ENCODE peak calls at places on chromosomes 6 and 20, in six cellular contexts. F is Peyer's patch, N is OCI-LY7, L is body of pancreas, D is breast epithelium, V is aorta. M is an unnamed sample. For H3K4me1, the result is how much of the 10 kb centered on the place peaks cover.

GRCh38 chr6:158715330-158716311 is 65.8 kb downstream of the SYTL3 start:
- DNase-seq in N (peak), D (no peak), V (peak), F (peak), L (no peak), M (no peak)

GRCh38 chr6:157056275-157056674 is 267.0 kb downstream of the TMEM242 start:
- DNase-seq in F (no peak), D (no peak), N (no peak), L (no peak), V (no peak), M (no peak)

GRCh38 chr6:26304213-26305096 is 60.5 kb upstream of the BTN3A2 start:
- DNase-seq in F (peak), D (no peak), N (peak), L (peak), V (peak), M (no peak)

GRCh38 chr6:151071295-151071694 is 168.5 kb upstream of the AKAP12 start:
- DNase-seq in V (peak), N (no peak), F (no peak), D (no peak), L (peak), M (peak)

GRCh38 chr6:127520061-127520460 is 926 bp upstream of the MTCL3 start:
- DNase-seq in V (no peak), N (no peak), F (no peak), L (no peak), D (no peak), M (no peak)

GRCh38 chr6:3412779-3413500 is 43.9 kb downstream of the SLC22A23 start:
- DNase-seq in V (no peak), F (no peak), N (no peak), D (no peak), L (no peak), M (no peak)

GRCh38 chr20:47720636-47721427 is 64.4 kb downstream of the SULF2 start:
- DNase-seq in V (no peak), L (no peak), N (no peak), D (no peak), F (no peak), M (no peak)

GRCh38 chr6:66735106-66735890 is 1028.3 kb upstream of the EYS start:
- DNase-seq in V (no peak), D (no peak), L (no peak), F (no peak), N (no peak), M (no peak)

GRCh38 chr6:31246051-31246495 is 25.8 kb downstream of the HLA-C start:
- DNase-seq in L (no peak), D (peak), F (peak), N (no peak), V (no peak), M (no peak)

GRCh38 chr6:90445533-90446108 is 141.3 kb downstream of the MAP3K7 start:
- DNase-seq in V (no peak), N (no peak), D (no peak), F (no peak), L (no peak), M (no peak)

GRCh38 chr6:45699663-45700062 is 316.0 kb downstream of the CLIC5 start:
- DNase-seq in F (no peak), V (no peak), D (no peak), N (no peak), L (no peak), M (no peak)

GRCh38 chr6:92777146-92777740 is 642.1 kb downstream of the EPHA7 start:
- DNase-seq in L (no peak), F (no peak), V (no peak), D (no peak), N (peak), M (no peak)

GRCh38 chr6:129672883-129673631 is 36.9 kb downstream of the ARHGAP18 start:
- DNase-seq in L (no peak), V (no peak), D (no peak), N (no peak), F (no peak), M (no peak)

GRCh38 chr6:139277161-139277560 is 14.6 kb downstream of the TXLNB start:
- DNase-seq in D (no peak), V (peak), F (no peak), L (no peak), N (peak), M (no peak)

GRCh38 chr6:88166901-88167624 is 916 bp upstream of the CNR1 start:
- DNase-seq in L (no peak), F (peak), D (no peak), N (peak), V (peak), M (no peak)

GRCh38 chr6:26240157-26240980 is 124.6 kb upstream of the BTN3A2 start:
- DNase-seq in N (no peak), L (no peak), F (peak), V (peak), D (peak), M (peak)

GRCh38 chr20:57030611-57031600 is 235.5 kb downstream of the BMP7 start:
- DNase-seq in F (no peak), V (no peak), D (no peak), N (no peak), L (no peak), M (no peak)

GRCh38 chr6:30820196-30820595 is 64.1 kb upstream of the DDR1 start:
- DNase-seq in L (no peak), V (peak), D (peak), F (peak), N (no peak), M (peak)

GRCh38 chr20:61937146-61937962 is 128.3 kb downstream of the TAF4 start:
- DNase-seq in N (no peak), D (no peak), L (no peak), V (no peak), F (no peak), M (no peak)

GRCh38 chr6:154319231-154319858 is 37.3 kb downstream of the IPCEF1 start:
- DNase-seq in D (no peak), N (no peak), F (no peak), V (no peak), L (no peak), M (no peak)

GRCh38 chr6:160750276-160750689 is 48.2 kb downstream of the PLG start:
- DNase-seq in N (peak), D (no peak), V (no peak), L (no peak), F (no peak), M (no peak)

GRCh38 chr6:8678466-8678865 is 243.1 kb upstream of the SLC35B3 start:
- DNase-seq in F (no peak), D (no peak), V (no peak), N (no peak), L (no peak), M (no peak)

GRCh38 chr6:138297761-138298298 is 79.5 kb upstream of the PBOV1 start:
- DNase-seq in V (no peak), L (no peak), F (no peak), N (no peak), D (no peak), M (no peak)

DNA sequence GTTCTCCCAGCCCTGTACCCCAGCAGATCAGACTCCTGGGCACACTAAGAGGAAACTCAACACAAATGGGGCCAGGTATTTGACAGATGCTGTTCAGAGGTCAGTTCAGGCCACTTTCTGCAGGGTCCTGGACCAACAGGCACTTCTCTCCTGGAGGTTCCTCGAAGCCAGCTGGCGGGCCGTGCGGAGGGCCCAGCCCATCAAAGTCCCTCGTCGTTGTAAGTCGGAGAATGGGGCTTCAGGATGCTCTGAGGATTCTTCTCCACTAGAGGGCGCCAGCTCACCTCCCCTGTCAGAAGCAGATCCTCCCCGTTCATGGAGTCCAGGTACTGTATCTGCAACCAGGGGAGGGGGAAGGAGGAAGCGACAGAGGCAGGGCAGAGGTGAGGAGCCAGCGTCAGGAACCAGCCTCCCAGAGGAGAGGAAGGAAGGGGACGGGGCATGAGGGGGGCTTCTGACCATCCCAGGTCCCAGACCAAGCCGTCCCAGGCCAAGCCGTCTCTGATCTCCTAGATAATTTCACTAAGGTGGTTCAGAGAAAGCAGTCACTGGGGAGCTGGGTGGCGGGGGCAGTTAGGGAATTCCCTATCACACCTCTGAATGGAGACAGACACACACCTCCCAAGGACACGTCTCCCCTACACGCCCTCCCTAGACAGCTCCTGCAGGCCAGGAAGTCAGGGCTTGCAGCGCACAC is 11.7 kb upstream of the FAM83C start:
- DNase-seq in D (peak), L (peak), V (peak), F (peak), N (peak), M (peak)
- H3K4me1 ChIP-seq in D (under half), L (under half), V (under half), F (under half), N (under half), M (under half)

GRCh38 chr20:50429412-50429811 is 80.8 kb upstream of the PTPN1 start:
- DNase-seq in F (no peak), L (no peak), V (no peak), N (no peak), D (no peak), M (no peak)
- H3K4me1 ChIP-seq in F (under half), L (under half), V (under half), N (under half), D (under half), M (under half)

GRCh38 chr20:58545565-58546195 is 30.5 kb upstream of the APCDD1L start:
- DNase-seq in N (no peak), L (no peak), F (no peak), V (no peak), D (peak), M (no peak)
- H3K4me1 ChIP-seq in N (under half), L (under half), F (under half), V (under half), D (under half), M (under half)

GRCh38 chr6:52499026-52499425 is 77.8 kb downstream of the TRAM2 start:
- DNase-seq in N (peak), V (no peak), F (no peak), L (no peak), D (no peak), M (no peak)
- H3K4me1 ChIP-seq in N (half or more), V (under half), F (under half), L (under half), D (under half), M (half or more)

GRCh38 chr6:163531122-163531521 is 116.6 kb downstream of the QKI start:
- DNase-seq in L (no peak), N (no peak), D (no peak), F (no peak), V (no peak), M (no peak)
- H3K4me1 ChIP-seq in L (half or more), N (under half), D (under half), F (under half), V (under half), M (half or more)

GRCh38 chr20:10510216-10510615 is 75.1 kb downstream of the SLX4IP start:
- DNase-seq in V (no peak), F (no peak), D (no peak), N (no peak), L (no peak), M (no peak)

GRCh38 chr20:10509411-10509810 is 74.3 kb downstream of the SLX4IP start:
- DNase-seq in F (no peak), V (no peak), D (no peak), L (no peak), N (no peak), M (no peak)

GRCh38 chr20:10507052-10507451 is 71.9 kb downstream of the SLX4IP start:
- DNase-seq in L (no peak), V (no peak), D (no peak), N (no peak), F (no peak), M (no peak)

GRCh38 chr20:10508060-10508459 is 73.0 kb downstream of the SLX4IP start:
- DNase-seq in D (no peak), V (peak), L (peak), F (no peak), N (no peak), M (no peak)

GRCh38 chr20:10508468-10509251 is 73.6 kb downstream of the SLX4IP start:
- DNase-seq in L (peak), V (peak), F (no peak), D (no peak), N (no peak), M (no peak)
- H3K4me1 ChIP-seq in L (under half), V (under half), F (under half), D (under half), N (under half), M (under half)

GRCh38 chr20:50572922-50573777 is 63.0 kb downstream of the PTPN1 start:
- DNase-seq in V (peak), L (no peak), F (peak), N (no peak), D (no peak), M (no peak)
- H3K4me1 ChIP-seq in V (under half), L (under half), F (under half), N (under half), D (under half), M (half or more)

GRCh38 chr6:13445744-13446115 is 41.7 kb downstream of the GFOD1 start:
- DNase-seq in F (no peak), D (no peak), N (no peak), L (no peak), V (no peak), M (no peak)

GRCh38 chr6:13444604-13445003 is 42.8 kb downstream of the GFOD1 start:
- DNase-seq in F (no peak), D (no peak), L (no peak), N (no peak), V (no peak), M (no peak)

GRCh38 chr6:13445005-13445743 is 42.2 kb downstream of the GFOD1 start:
- DNase-seq in D (peak), F (peak), L (peak), V (no peak), N (no peak), M (peak)

GRCh38 chr6:13437597-13437996 is 49.8 kb downstream of the GFOD1 start:
- DNase-seq in F (no peak), V (no peak), D (no peak), L (no peak), N (no peak), M (no peak)

DNA sequence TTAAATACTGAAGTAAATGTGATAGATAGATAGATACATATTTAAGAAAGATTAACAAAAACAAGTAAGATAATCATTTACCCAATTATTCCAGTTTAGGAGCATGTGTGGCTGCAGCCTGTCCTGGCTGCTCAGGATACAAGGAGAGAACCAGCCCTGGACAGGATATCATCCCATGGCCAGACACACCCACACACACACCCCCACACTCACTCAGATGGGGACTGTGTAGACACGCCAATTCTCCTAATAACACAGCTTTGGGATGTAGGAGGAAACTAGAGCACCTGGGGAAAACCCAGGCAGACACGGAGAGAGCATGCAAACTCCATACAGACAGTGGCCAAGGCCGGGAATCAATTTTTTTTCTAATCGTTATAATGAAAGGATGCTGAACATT is 45.6 kb downstream of the GFOD1 start:
- DNase-seq in L (no peak), F (no peak), D (no peak), N (no peak), V (no peak), M (no peak)
- H3K4me1 ChIP-seq in L (under half), F (under half), D (under half), N (under half), V (under half), M (under half)

GRCh38 chr6:11218827-11219826 is 13.3 kb downstream of the NEDD9 start:
- DNase-seq in D (peak), F (peak), L (peak), N (no peak), V (peak), M (peak)
- H3K4me1 ChIP-seq in D (under half), F (under half), L (half or more), N (under half), V (under half), M (half or more)

DNA sequence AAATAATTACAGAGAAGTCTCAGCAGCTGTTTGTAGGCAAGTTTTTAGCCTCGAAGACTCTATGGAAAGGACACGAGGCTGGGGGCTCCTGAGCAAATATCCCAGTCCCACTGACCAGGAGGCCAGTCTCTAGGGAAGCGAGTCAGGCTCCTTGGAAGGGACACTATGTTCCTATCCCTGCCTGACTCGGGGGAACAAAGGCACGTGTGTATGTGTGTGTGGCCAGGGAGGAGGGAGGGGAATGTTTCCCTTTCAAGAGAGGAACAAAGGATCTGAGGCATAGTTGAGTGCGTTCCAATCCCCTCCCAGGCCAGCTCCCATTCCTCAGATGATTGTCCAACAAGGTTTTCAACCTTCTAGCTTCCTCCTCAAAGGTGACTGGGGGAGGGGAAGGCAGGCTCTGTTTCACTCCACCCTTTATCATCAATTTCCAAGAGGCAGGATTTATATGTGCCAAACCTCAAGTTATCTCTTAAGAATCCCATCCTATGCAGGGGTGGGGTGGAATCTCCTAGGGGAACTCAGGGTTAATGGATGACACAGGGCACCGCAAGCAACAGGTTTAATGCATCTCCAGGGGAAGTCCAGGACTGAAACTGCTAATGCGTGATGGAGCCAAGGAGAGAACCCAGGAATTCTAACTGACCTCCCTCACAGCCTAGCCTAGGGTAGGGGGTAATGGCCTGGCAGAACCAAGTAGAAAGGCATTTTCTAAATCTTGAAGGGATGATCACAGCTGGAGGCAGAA is 9.9 kb downstream of the BCL2L1 start:
- DNase-seq in F (peak), D (peak), V (peak), N (no peak), L (peak), M (peak)
- H3K4me1 ChIP-seq in F (under half), D (under half), V (under half), N (half or more), L (half or more), M (half or more)

M was measured in heart left ventricle.